ENCODE peak calls at places on chromosomes 6 and 20, in ten cellular contexts. D, V, F, A, W, Z, J, G, S and M are unnamed samples.

GRCh38 chr6:71203211-71203610 is 85.4 kb upstream of the OGFRL1 start:
- DNase-seq in F (no peak), S (no peak), G (no peak), A (no peak), D (no peak), Z (no peak), J (no peak), W (no peak), V (no peak), M (no peak)

GRCh38 chr20:10093087-10093591 is 58.4 kb downstream of the ANKEF1 start:
- DNase-seq in S (no peak), D (no peak), Z (no peak), G (peak), W (no peak), J (no peak), F (no peak), A (no peak), V (no peak), M (no peak)

GRCh38 chr6:29755295-29755871 is 32.1 kb downstream of the HLA-F start:
- DNase-seq in W (no peak), J (no peak), G (no peak), A (no peak), V (no peak), S (no peak), Z (no peak), D (no peak), F (no peak), M (no peak)

GRCh38 chr6:45713981-45714685 is 301.5 kb downstream of the CLIC5 start:
- DNase-seq in A (no peak), V (no peak), Z (no peak), G (no peak), W (no peak), F (no peak), J (no peak), D (no peak), S (no peak), M (no peak)

GRCh38 chr6:157905590-157906337 is 75.9 kb upstream of the SYNJ2 start:
- DNase-seq in V (no peak), Z (no peak), F (no peak), A (peak), W (peak), G (no peak), J (no peak), D (no peak), S (no peak), M (peak)

GRCh38 chr6:42104095-42104806 is 38.2 kb downstream of the C6orf132 start:
- DNase-seq in G (no peak), J (peak), V (no peak), A (peak), S (peak), D (peak), F (peak), Z (no peak), W (peak), M (no peak)

GRCh38 chr6:110509617-110510231 is 33.3 kb upstream of the SLC22A16 start:
- DNase-seq in W (no peak), G (peak), Z (peak), F (no peak), D (no peak), S (no peak), V (no peak), A (no peak), J (no peak), M (no peak)

GRCh38 chr6:42387336-42387735 is 64.4 kb downstream of the TRERF1 start:
- DNase-seq in Z (no peak), W (no peak), S (no peak), V (no peak), F (no peak), G (no peak), D (no peak), J (no peak), A (no peak), M (no peak)

GRCh38 chr6:74115674-74116073 is 419.7 kb downstream of the CD109 start:
- DNase-seq in W (no peak), V (no peak), Z (no peak), D (no peak), S (no peak), J (no peak), F (no peak), G (peak), A (no peak), M (no peak)

GRCh38 chr6:15341311-15341710 is 95.4 kb downstream of the JARID2 start:
- DNase-seq in Z (peak), V (no peak), F (no peak), G (peak), S (no peak), W (no peak), A (no peak), J (no peak), D (no peak), M (no peak)

GRCh38 chr20:23754731-23755130 is 4.0 kb upstream of the CST1 start:
- DNase-seq in W (no peak), D (no peak), F (no peak), A (no peak), S (no peak), G (no peak), Z (no peak), J (no peak), V (no peak), M (no peak)

GRCh38 chr20:60589624-60590023 is 631.4 kb downstream of the CDH26 start:
- DNase-seq in Z (peak), W (peak), G (peak), F (no peak), D (no peak), A (no peak), V (no peak), J (no peak), S (peak), M (no peak)

GRCh38 chr6:85662251-85662650 is 19.6 kb upstream of the SYNCRIP start:
- DNase-seq in A (no peak), J (no peak), V (no peak), W (no peak), G (no peak), Z (no peak), S (no peak), F (no peak), D (no peak), M (no peak)

GRCh38 chr6:38287487-38287886 is 352.2 kb downstream of the BTBD9 start:
- DNase-seq in W (no peak), G (no peak), D (no peak), Z (no peak), V (no peak), S (no peak), J (no peak), A (no peak), F (no peak), M (no peak)

GRCh38 chr6:25173951-25174474 is 105.2 kb upstream of the CARMIL1 start:
- DNase-seq in D (no peak), V (no peak), S (no peak), F (no peak), J (no peak), G (peak), Z (peak), A (no peak), W (no peak), M (no peak)

GRCh38 chr6:38773338-38773737 is 58.2 kb downstream of the DNAH8 start:
- DNase-seq in J (peak), S (no peak), G (peak), Z (no peak), D (no peak), F (no peak), W (peak), A (peak), V (no peak), M (no peak)